ENCODE peak calls at places on chromosomes 4 and X, in eight cellular contexts. F is prostate gland, V is hepatocyte, J is mucosa of descending colon, D is neural progenitor cell, C is esophagus squamous epithelium, W is MM.1S, K is IMR-90. O is an unnamed sample.

GRCh38 chr4:37628977-37629609 is 57.1 kb downstream of the RELL1 start:
- DNase-seq in F (no peak), V (peak; percentile 67), J (no peak), D (no peak), C (no peak), W (no peak), K (peak; percentile 87), O (no peak)

GRCh38 chrX:139058831-139059495 is 347.4 kb upstream of the FGF13 start:
- DNase-seq in F (no peak), V (peak; percentile 16), J (no peak), D (no peak), C (no peak), W (no peak), K (no peak), O (peak; percentile 2)

GRCh38 chrX:107448625-107449468 is 605 bp upstream of the FRMPD3 start:
- DNase-seq in F (no peak), V (peak; percentile 34), J (no peak), D (peak; percentile 64), C (no peak), W (peak; percentile 29), K (no peak), O (peak; percentile 37)

GRCh38 chr4:6224725-6225124 is 24.4 kb upstream of the JAKMIP1 start:
- DNase-seq in F (no peak), V (no peak), J (no peak), D (no peak), C (no peak), W (no peak), K (no peak), O (no peak)

GRCh38 chr4:4994312-4995097 is 24.8 kb downstream of the CYTL1 start:
- DNase-seq in F (no peak), V (no peak), J (no peak), D (no peak), C (no peak), W (no peak), K (no peak), O (no peak)

GRCh38 chrX:111270339-111270738 is at the start of gene CAPN6:
- DNase-seq in F (peak; percentile 7), V (peak; percentile 78), J (peak; percentile 38), D (peak; percentile 77), C (no peak), W (peak; percentile 42), K (peak; percentile 5), O (no peak)

GRCh38 chr4:105414316-105414715 is 59.5 kb downstream of the PPA2 start:
- DNase-seq in F (no peak), V (no peak), J (no peak), D (no peak), C (no peak), W (no peak), K (no peak), O (peak; percentile 6)

GRCh38 chr4:14196141-14196540 is 568.6 kb upstream of the BOD1L1 start:
- DNase-seq in F (no peak), V (peak; percentile 82), J (no peak), D (peak; percentile 74), C (no peak), W (peak; percentile 21), K (peak; percentile 69), O (no peak)

GRCh38 chr4:145521282-145521681 is 39.6 kb downstream of the SMAD1 start:
- DNase-seq in F (no peak), V (no peak), J (no peak), D (no peak), C (no peak), W (peak; percentile 62), K (no peak), O (no peak)

GRCh38 chrX:41471786-41472185 is 24.6 kb downstream of the NYX start:
- DNase-seq in F (no peak), V (no peak), J (no peak), D (no peak), C (no peak), W (no peak), K (no peak), O (no peak)

GRCh38 chr4:93828332-93828829 is at the start of gene ATOH1:
- DNase-seq in F (no peak), V (peak; percentile 55), J (peak; percentile 84), D (peak; percentile 90), C (no peak), W (peak; percentile 60), K (no peak), O (no peak)

GRCh38 chrX:18755651-18756050 is 48.2 kb downstream of the PPEF1 start:
- DNase-seq in F (no peak), V (no peak), J (no peak), D (no peak), C (no peak), W (no peak), K (no peak), O (no peak)

GRCh38 chrX:100975212-100975611 is 5.7 kb downstream of the ARL13A start:
- DNase-seq in F (no peak), V (no peak), J (no peak), D (no peak), C (no peak), W (no peak), K (peak; percentile 60), O (no peak)

DNA sequence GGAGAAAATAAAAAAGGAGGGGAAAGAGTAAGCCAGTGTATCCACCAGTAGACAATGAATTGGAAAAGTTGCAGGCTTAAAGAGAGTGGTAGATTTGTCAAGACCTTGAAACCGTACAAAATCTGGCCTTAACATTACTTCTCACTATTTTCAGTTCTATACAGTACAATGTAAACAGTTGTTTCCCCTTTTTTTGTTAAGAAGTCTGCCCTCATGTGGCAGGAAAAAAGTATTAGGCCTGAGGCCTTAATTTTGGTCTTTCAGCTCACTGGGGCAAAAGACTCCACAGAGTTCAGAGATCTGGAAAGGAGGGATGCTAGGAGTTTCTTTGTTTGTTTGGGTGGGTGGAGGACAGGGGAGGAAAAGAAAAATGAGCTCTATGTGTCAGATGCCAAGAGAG is 92.8 kb upstream of the CCDC160 start:
- DNase-seq in F (no peak), V (no peak), J (no peak), D (peak; percentile 23), C (no peak), W (peak; percentile 36), K (peak; percentile 1), O (no peak)
- TF ChIP-seq CTCF in F (no peak), V (peak; percentile 45), J (no peak), D (peak; percentile 56), C (no peak), W (peak; percentile 56), K (peak; percentile 40), O (peak; percentile 53)

GRCh38 chrX:123906557-123907316 is 46.9 kb downstream of the XIAP start:
- DNase-seq in F (no peak), V (peak; percentile 9), J (no peak), D (no peak), C (no peak), W (no peak), K (no peak), O (no peak)

GRCh38 chrX:123899701-123900100 is 39.8 kb downstream of the XIAP start:
- DNase-seq in F (no peak), V (no peak), J (no peak), D (no peak), C (no peak), W (no peak), K (peak; percentile 28), O (no peak)

GRCh38 chrX:123909498-123909897 is 49.6 kb downstream of the XIAP start:
- DNase-seq in F (no peak), V (no peak), J (no peak), D (no peak), C (no peak), W (no peak), K (peak; percentile 68), O (no peak)

DNA sequence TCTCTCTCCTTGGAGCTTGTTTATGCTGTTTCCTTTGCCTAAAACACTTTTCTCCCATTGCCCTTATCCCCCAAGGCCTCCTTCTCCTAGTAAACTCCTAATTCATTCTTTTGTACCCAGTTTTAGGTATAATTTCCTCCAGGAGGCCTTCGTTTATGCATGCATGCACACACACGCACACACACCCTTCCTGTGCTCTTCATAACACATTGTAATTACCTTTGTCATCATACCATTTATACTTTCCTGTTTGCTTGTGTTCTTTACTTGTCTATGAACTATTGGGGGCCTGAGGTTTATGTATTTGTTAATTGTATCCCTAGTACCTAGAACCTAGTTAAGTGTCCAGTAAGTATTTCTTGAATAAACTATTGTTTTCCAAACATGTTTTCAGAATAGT is 45.5 kb downstream of the XIAP start:
- DNase-seq in F (no peak), V (no peak), J (no peak), D (no peak), C (no peak), W (no peak), K (no peak), O (no peak)
- H3K36me3 ChIP-seq in F (no peaks in the 10 kb centered on the region), V (no peaks in the 10 kb centered on the region), J (no peaks in the 10 kb centered on the region), D (no peaks in the 10 kb centered on the region), C (no peaks in the 10 kb centered on the region), W (no peaks in the 10 kb centered on the region), K (peaks cover 10% of the 10 kb centered on the region), O (peaks cover 2% of the 10 kb centered on the region)

DNA sequence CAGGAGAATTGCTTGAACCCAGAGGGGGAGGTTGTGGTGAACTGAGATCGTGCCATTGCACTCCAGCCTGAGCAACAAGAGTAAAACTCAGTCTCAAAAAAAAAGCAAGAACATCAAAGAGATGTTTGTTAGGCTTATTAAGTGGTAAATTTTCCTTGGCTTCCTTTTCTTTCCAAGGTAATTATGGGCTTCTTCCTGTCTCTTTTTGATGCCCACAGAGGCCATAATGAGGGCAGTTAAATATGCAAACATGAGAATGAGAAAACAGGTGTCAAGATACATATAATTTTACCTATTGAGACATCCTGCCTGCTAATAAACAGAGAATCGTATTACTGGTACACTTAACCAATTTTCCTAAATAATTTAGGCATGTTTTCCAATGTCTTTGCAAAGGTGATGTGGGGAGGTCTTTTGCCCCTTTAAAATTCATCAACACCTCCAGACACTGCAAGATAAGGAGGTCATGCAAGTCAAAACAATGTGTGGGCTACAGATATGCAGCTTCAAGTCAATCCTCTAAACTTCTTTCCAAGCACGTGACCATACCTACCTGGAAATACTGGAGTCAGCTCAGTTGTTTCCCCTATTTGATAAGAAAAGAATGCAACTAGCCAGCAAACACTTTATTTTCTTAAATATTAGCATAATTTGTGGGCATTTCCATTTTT is 2.7 kb downstream of the SLC39A8 start:
- DNase-seq in F (no peak), V (no peak), J (no peak), D (no peak), C (no peak), W (no peak), K (no peak), O (no peak)
- H3K4me3 ChIP-seq in F (no peak overlapping the region), V (no peak overlapping the region), J (no peak overlapping the region), D (no peak overlapping the region), C (no peak overlapping the region), W (peak overlapping the region; percentile 78), K (no peak overlapping the region), O (peak overlapping the region; percentile 64)

DNA sequence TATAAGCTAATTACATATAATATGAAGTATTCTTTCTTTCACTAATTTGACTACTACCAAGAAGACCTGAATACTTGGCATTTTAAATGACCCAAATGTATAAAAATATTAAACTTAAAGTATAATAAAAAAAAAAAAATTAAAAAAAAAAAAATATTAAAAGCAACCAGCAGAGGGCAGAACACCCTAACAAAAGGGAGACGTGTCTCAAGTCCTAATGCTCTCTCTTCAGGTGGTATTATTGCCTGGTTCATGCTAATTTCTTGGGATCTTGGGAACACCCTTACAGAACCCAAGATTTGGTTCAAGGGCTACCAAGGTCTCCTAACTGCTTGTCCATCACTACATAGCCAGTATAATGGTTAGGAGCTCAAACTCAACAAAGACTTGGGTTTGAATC is 754.8 kb downstream of the RAB28 start:
- DNase-seq in F (no peak), V (peak; percentile 22), J (no peak), D (peak; percentile 25), C (no peak), W (no peak), K (peak; percentile 15), O (no peak)
- TF ChIP-seq CTCF in F (peak; percentile 12), V (peak; percentile 61), J (no peak), D (peak; percentile 65), C (no peak), W (peak; percentile 23), K (peak; percentile 46), O (peak; percentile 29)